ENCODE peak calls at places on chromosomes 7 and 10, in ten cellular contexts. One of them, this sample, is unnamed.

GRCh38 chr10:1418031-1418550 is 319.2 kb downstream of the ADARB2 start:
- DNase-seq in endodermal cell: peak; percentile 33
- DNase-seq in RWPE1: no peak
- DNase-seq in colonic mucosa: no peak
- DNase-seq in tibial nerve: no peak
- DNase-seq in astrocyte: no peak
- DNase-seq in esophagus muscularis mucosa: no peak
- DNase-seq in dorsolateral prefrontal cortex: no peak
- DNase-seq in type B pancreatic cell: no peak
- DNase-seq in fibroblast of mammary gland: no peak
- DNase-seq in this sample: no peak

GRCh38 chr10:49071221-49071761 is 44.0 kb downstream of the VSTM4 start:
- DNase-seq in tibial nerve: no peak
- DNase-seq in fibroblast of mammary gland: no peak
- DNase-seq in colonic mucosa: peak; percentile 1
- DNase-seq in astrocyte: peak; percentile 25
- DNase-seq in RWPE1: peak; percentile 49
- DNase-seq in dorsolateral prefrontal cortex: no peak
- DNase-seq in endodermal cell: peak; percentile 20
- DNase-seq in type B pancreatic cell: no peak
- DNase-seq in esophagus muscularis mucosa: peak; percentile 91
- DNase-seq in this sample: no peak

GRCh38 chr7:137718360-137718759 is 128.4 kb downstream of the DGKI start:
- DNase-seq in tibial nerve: no peak
- DNase-seq in astrocyte: peak; percentile 23
- DNase-seq in endodermal cell: peak; percentile 49
- DNase-seq in dorsolateral prefrontal cortex: peak; percentile 47
- DNase-seq in type B pancreatic cell: no peak
- DNase-seq in RWPE1: no peak
- DNase-seq in colonic mucosa: no peak
- DNase-seq in fibroblast of mammary gland: no peak
- DNase-seq in esophagus muscularis mucosa: no peak
- DNase-seq in this sample: no peak

GRCh38 chr10:7308826-7309225 is 102.0 kb downstream of the SFMBT2 start:
- DNase-seq in colonic mucosa: no peak
- DNase-seq in dorsolateral prefrontal cortex: no peak
- DNase-seq in endodermal cell: no peak
- DNase-seq in astrocyte: no peak
- DNase-seq in esophagus muscularis mucosa: no peak
- DNase-seq in type B pancreatic cell: no peak
- DNase-seq in fibroblast of mammary gland: no peak
- DNase-seq in tibial nerve: no peak
- DNase-seq in RWPE1: no peak
- DNase-seq in this sample: no peak

GRCh38 chr7:123557631-123558505 is at the start of gene NDUFA5:
- DNase-seq in fibroblast of mammary gland: peak; percentile 99
- DNase-seq in tibial nerve: peak; percentile 99
- DNase-seq in colonic mucosa: peak; percentile 99
- DNase-seq in dorsolateral prefrontal cortex: peak; percentile 99
- DNase-seq in astrocyte: peak; percentile 98
- DNase-seq in RWPE1: peak; percentile 95
- DNase-seq in esophagus muscularis mucosa: peak; percentile 99
- DNase-seq in type B pancreatic cell: peak; percentile 92
- DNase-seq in endodermal cell: peak; percentile 99
- DNase-seq in this sample: peak; percentile 89

GRCh38 chr10:78657622-78658165 is 411.1 kb upstream of the ZMIZ1 start:
- DNase-seq in esophagus muscularis mucosa: no peak
- DNase-seq in RWPE1: peak; percentile 73
- DNase-seq in colonic mucosa: peak; percentile 89
- DNase-seq in fibroblast of mammary gland: peak; percentile 68
- DNase-seq in astrocyte: peak; percentile 41
- DNase-seq in endodermal cell: peak; percentile 95
- DNase-seq in dorsolateral prefrontal cortex: peak; percentile 62
- DNase-seq in tibial nerve: peak; percentile 84
- DNase-seq in type B pancreatic cell: peak; percentile 77
- DNase-seq in this sample: peak; percentile 72

GRCh38 chr7:66664590-66665293 is 36.1 kb downstream of the KCTD7 start:
- DNase-seq in RWPE1: no peak
- DNase-seq in dorsolateral prefrontal cortex: no peak
- DNase-seq in tibial nerve: no peak
- DNase-seq in type B pancreatic cell: no peak
- DNase-seq in fibroblast of mammary gland: no peak
- DNase-seq in astrocyte: no peak
- DNase-seq in endodermal cell: no peak
- DNase-seq in colonic mucosa: no peak
- DNase-seq in esophagus muscularis mucosa: no peak
- DNase-seq in this sample: no peak

GRCh38 chr10:5611899-5612680 is 54.3 kb downstream of the ASB13 start:
- DNase-seq in tibial nerve: no peak
- DNase-seq in astrocyte: no peak
- DNase-seq in colonic mucosa: no peak
- DNase-seq in type B pancreatic cell: no peak
- DNase-seq in fibroblast of mammary gland: no peak
- DNase-seq in endodermal cell: no peak
- DNase-seq in esophagus muscularis mucosa: no peak
- DNase-seq in RWPE1: no peak
- DNase-seq in dorsolateral prefrontal cortex: no peak
- DNase-seq in this sample: no peak

GRCh38 chr7:40232242-40232929 is 97.6 kb downstream of the SUGCT start:
- DNase-seq in esophagus muscularis mucosa: no peak
- DNase-seq in RWPE1: peak; percentile 36
- DNase-seq in type B pancreatic cell: no peak
- DNase-seq in tibial nerve: peak; percentile 39
- DNase-seq in fibroblast of mammary gland: peak; percentile 77
- DNase-seq in endodermal cell: no peak
- DNase-seq in colonic mucosa: peak; percentile 41
- DNase-seq in astrocyte: peak; percentile 61
- DNase-seq in dorsolateral prefrontal cortex: peak; percentile 22
- DNase-seq in this sample: peak; percentile 22

GRCh38 chr7:4707134-4707651 is 25.1 kb downstream of the FOXK1 start:
- DNase-seq in fibroblast of mammary gland: no peak
- DNase-seq in dorsolateral prefrontal cortex: no peak
- DNase-seq in tibial nerve: no peak
- DNase-seq in esophagus muscularis mucosa: no peak
- DNase-seq in type B pancreatic cell: no peak
- DNase-seq in RWPE1: no peak
- DNase-seq in colonic mucosa: no peak
- DNase-seq in astrocyte: peak; percentile 68
- DNase-seq in endodermal cell: peak; percentile 80
- DNase-seq in this sample: no peak

GRCh38 chr10:61294131-61294530 is 159.1 kb downstream of the TMEM26 start:
- DNase-seq in esophagus muscularis mucosa: no peak
- DNase-seq in dorsolateral prefrontal cortex: no peak
- DNase-seq in RWPE1: no peak
- DNase-seq in tibial nerve: no peak
- DNase-seq in fibroblast of mammary gland: no peak
- DNase-seq in astrocyte: no peak
- DNase-seq in colonic mucosa: no peak
- DNase-seq in endodermal cell: no peak
- DNase-seq in type B pancreatic cell: no peak
- DNase-seq in this sample: no peak

GRCh38 chr10:70816220-70816894 is 609 bp downstream of the SGPL1 start:
- DNase-seq in fibroblast of mammary gland: peak; percentile 85
- DNase-seq in dorsolateral prefrontal cortex: peak; percentile 59
- DNase-seq in colonic mucosa: peak; percentile 76
- DNase-seq in endodermal cell: peak; percentile 90
- DNase-seq in esophagus muscularis mucosa: no peak
- DNase-seq in astrocyte: peak; percentile 90
- DNase-seq in type B pancreatic cell: peak; percentile 83
- DNase-seq in RWPE1: peak; percentile 98
- DNase-seq in tibial nerve: peak; percentile 56
- DNase-seq in this sample: peak; percentile 67

GRCh38 chr7:121107923-121108498 is 119.5 kb downstream of the CPED1 start:
- DNase-seq in type B pancreatic cell: no peak
- DNase-seq in fibroblast of mammary gland: peak; percentile 80
- DNase-seq in tibial nerve: no peak
- DNase-seq in esophagus muscularis mucosa: no peak
- DNase-seq in colonic mucosa: no peak
- DNase-seq in RWPE1: peak; percentile 38
- DNase-seq in dorsolateral prefrontal cortex: no peak
- DNase-seq in astrocyte: peak; percentile 45
- DNase-seq in endodermal cell: no peak
- DNase-seq in this sample: peak; percentile 34

DNA sequence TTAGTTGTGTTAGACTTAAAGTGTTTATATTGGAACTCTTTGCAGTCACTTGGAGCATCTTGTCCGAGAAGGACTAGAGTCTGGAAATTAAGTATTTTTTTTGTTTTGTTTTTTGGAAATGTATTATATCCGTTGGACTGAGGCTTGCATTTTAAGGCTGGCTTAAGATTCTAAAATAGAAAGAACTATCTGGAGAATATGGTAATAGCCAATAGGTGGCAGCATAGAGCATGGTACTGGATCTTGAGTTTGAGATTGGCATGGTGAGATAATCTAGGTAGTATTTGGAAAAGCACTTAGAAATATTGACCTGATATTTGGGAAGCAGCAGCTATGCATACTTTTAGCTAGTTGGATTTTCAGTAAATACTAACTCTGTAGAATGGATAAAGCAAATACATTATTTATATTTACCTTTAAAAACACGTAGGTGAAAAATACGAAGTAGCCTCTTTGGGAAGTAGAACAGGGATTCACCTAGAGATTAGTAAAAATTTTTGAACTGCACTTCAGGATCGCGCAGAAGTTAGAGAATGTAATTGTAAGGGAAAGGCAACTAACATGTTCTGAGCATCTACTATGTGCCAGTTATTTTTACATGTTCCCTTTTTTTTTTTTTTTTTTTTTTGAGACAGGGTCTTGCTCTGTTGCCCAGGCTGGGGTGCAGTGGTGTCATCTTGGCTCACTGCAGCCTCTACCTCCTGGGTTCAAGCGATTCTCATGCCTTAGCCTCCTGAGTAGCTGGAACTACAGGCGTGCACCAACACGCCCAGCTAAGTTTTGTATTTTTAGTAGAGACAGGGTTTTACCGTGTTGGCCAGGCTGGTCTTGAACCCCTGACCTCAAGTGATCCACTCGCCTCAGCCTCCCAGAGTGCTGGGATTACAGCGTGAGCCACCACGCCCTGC is 78.6 kb downstream of the LCOR start:
- DNase-seq in esophagus muscularis mucosa: no peak
- DNase-seq in astrocyte: no peak
- DNase-seq in type B pancreatic cell: no peak
- DNase-seq in tibial nerve: peak; percentile 18
- DNase-seq in RWPE1: peak; percentile 58
- DNase-seq in dorsolateral prefrontal cortex: no peak
- DNase-seq in endodermal cell: no peak
- DNase-seq in colonic mucosa: no peak
- DNase-seq in fibroblast of mammary gland: peak; percentile 60
- DNase-seq in this sample: peak; percentile 42
- TF ChIP-seq CTCF in esophagus muscularis mucosa: peak; percentile 29
- TF ChIP-seq CTCF in astrocyte: peak; percentile 67
- TF ChIP-seq CTCF in type B pancreatic cell: peak; percentile 77
- TF ChIP-seq CTCF in tibial nerve: peak; percentile 41
- TF ChIP-seq CTCF in RWPE1: peak; percentile 67
- TF ChIP-seq CTCF in dorsolateral prefrontal cortex: peak; percentile 65
- TF ChIP-seq CTCF in endodermal cell: peak; percentile 85
- TF ChIP-seq CTCF in colonic mucosa: peak; percentile 59
- TF ChIP-seq CTCF in fibroblast of mammary gland: peak; percentile 85
- TF ChIP-seq CTCF in this sample: peak; percentile 31

DNA sequence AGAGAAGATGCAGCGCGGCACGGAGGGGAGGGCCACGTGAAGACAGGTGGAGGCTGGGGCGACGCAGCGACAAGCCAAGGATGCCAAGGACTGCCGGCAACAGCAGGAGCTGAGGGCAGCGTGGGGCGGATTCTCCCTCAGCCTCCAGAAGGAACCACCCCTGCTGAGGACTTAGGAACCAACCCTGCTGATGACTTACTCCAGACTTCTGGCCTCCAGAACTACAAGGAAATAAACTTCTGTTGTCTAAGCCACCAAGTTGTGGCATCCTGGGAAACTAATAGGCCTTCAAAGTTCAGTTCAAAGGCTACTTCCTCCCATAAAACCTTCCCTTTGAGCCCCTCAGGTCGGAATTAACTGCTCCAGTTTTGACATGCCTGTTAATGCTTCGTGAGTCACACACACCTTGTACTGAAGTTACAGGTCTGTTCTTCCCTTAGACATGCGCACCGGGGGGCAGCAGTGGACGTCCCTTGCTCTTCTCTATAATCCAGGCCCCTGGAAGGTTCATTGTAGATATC is 88.4 kb upstream of the RHEB start:
- DNase-seq in dorsolateral prefrontal cortex: no peak
- DNase-seq in RWPE1: peak; percentile 58
- DNase-seq in colonic mucosa: peak; percentile 62
- DNase-seq in tibial nerve: no peak
- DNase-seq in endodermal cell: no peak
- DNase-seq in type B pancreatic cell: no peak
- DNase-seq in astrocyte: no peak
- DNase-seq in fibroblast of mammary gland: no peak
- DNase-seq in esophagus muscularis mucosa: no peak
- DNase-seq in this sample: no peak
- TF ChIP-seq CTCF in dorsolateral prefrontal cortex: no peak
- TF ChIP-seq CTCF in RWPE1: no peak
- TF ChIP-seq CTCF in colonic mucosa: no peak
- TF ChIP-seq CTCF in tibial nerve: no peak
- TF ChIP-seq CTCF in endodermal cell: peak; percentile 38
- TF ChIP-seq CTCF in type B pancreatic cell: no peak
- TF ChIP-seq CTCF in astrocyte: no peak
- TF ChIP-seq CTCF in fibroblast of mammary gland: no peak
- TF ChIP-seq CTCF in esophagus muscularis mucosa: no peak
- TF ChIP-seq CTCF in this sample: no peak

DNA sequence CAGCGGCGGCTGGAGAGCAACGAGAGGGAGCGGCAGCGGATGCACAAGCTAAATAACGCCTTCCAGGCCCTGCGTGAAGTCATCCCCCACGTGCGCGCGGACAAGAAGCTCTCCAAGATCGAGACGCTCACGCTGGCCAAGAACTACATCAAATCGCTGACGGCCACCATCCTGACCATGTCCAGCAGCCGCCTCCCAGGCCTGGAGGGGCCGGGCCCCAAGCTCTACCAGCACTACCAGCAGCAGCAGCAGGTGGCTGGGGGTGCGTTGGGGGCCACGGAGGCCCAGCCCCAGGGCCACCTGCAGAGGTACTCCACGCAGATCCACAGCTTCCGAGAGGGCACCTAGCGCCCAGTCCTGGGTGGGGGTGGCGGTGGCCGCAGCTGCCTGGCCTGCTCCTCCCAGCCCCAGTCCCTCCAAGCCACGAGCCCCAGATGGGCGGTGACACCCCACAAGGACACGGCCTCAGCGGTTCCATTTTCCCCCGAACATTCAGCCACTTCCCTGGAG is 1.3 kb downstream of the BHLHA15 start:
- DNase-seq in type B pancreatic cell: no peak
- DNase-seq in colonic mucosa: no peak
- DNase-seq in dorsolateral prefrontal cortex: no peak
- DNase-seq in fibroblast of mammary gland: no peak
- DNase-seq in tibial nerve: no peak
- DNase-seq in RWPE1: no peak
- DNase-seq in esophagus muscularis mucosa: no peak
- DNase-seq in astrocyte: no peak
- DNase-seq in endodermal cell: peak; percentile 47
- DNase-seq in this sample: peak; percentile 25
- TF ChIP-seq CTCF in type B pancreatic cell: no peak
- TF ChIP-seq CTCF in colonic mucosa: no peak
- TF ChIP-seq CTCF in dorsolateral prefrontal cortex: no peak
- TF ChIP-seq CTCF in fibroblast of mammary gland: no peak
- TF ChIP-seq CTCF in tibial nerve: no peak
- TF ChIP-seq CTCF in RWPE1: no peak
- TF ChIP-seq CTCF in esophagus muscularis mucosa: no peak
- TF ChIP-seq CTCF in astrocyte: no peak
- TF ChIP-seq CTCF in endodermal cell: no peak
- TF ChIP-seq CTCF in this sample: no peak

GRCh38 chr10:108913300-108913699 is 1010.0 kb downstream of the XPNPEP1 start:
- DNase-seq in esophagus muscularis mucosa: no peak
- DNase-seq in fibroblast of mammary gland: no peak
- DNase-seq in dorsolateral prefrontal cortex: no peak
- DNase-seq in type B pancreatic cell: no peak
- DNase-seq in RWPE1: no peak
- DNase-seq in endodermal cell: peak; percentile 53
- DNase-seq in colonic mucosa: no peak
- DNase-seq in tibial nerve: no peak
- DNase-seq in astrocyte: no peak
- DNase-seq in this sample: no peak

GRCh38 chr10:108911814-108912541 is 1011.3 kb downstream of the XPNPEP1 start:
- DNase-seq in fibroblast of mammary gland: peak; percentile 65
- DNase-seq in astrocyte: peak; percentile 64
- DNase-seq in type B pancreatic cell: peak; percentile 79
- DNase-seq in esophagus muscularis mucosa: no peak
- DNase-seq in dorsolateral prefrontal cortex: peak; percentile 39
- DNase-seq in endodermal cell: peak; percentile 98
- DNase-seq in RWPE1: no peak
- DNase-seq in tibial nerve: peak; percentile 59
- DNase-seq in colonic mucosa: peak; percentile 62
- DNase-seq in this sample: peak; percentile 28
- TF ChIP-seq CTCF in fibroblast of mammary gland: peak; percentile 58
- TF ChIP-seq CTCF in astrocyte: peak; percentile 40
- TF ChIP-seq CTCF in type B pancreatic cell: peak; percentile 72
- TF ChIP-seq CTCF in esophagus muscularis mucosa: peak; percentile 48
- TF ChIP-seq CTCF in dorsolateral prefrontal cortex: peak; percentile 27
- TF ChIP-seq CTCF in endodermal cell: peak; percentile 81
- TF ChIP-seq CTCF in RWPE1: peak; percentile 19
- TF ChIP-seq CTCF in tibial nerve: peak; percentile 38
- TF ChIP-seq CTCF in colonic mucosa: no peak
- TF ChIP-seq CTCF in this sample: no peak

This sample was measured in GM20000.